ENCODE peak calls at places on chromosomes 2 and 18, in four cellular contexts. P is HepG2, M is WTC11, Z is K562. Y is an unnamed sample.

GRCh38 chr2:127664065-127664894 is 11.1 kb downstream of the LIMS2 start:
- DNase-seq in M (no peak), Z (no peak), P (no peak), Y (no peak)

GRCh38 chr2:168773719-168774521 is 28.5 kb upstream of the NOSTRIN start:
- DNase-seq in P (peak; percentile 71), M (peak; percentile 73), Z (peak; percentile 84), Y (no peak)

GRCh38 chr2:241567776-241568175 is 9.2 kb downstream of the BOK start:
- DNase-seq in P (no peak), M (no peak), Z (no peak), Y (no peak)

GRCh38 chr2:216426938-216427337 is 14.7 kb downstream of the SMARCAL1 start:
- DNase-seq in Z (no peak), M (no peak), P (no peak), Y (no peak)

GRCh38 chr2:235694721-235695601 is 201.1 kb downstream of the AGAP1 start:
- DNase-seq in P (peak; percentile 41), M (no peak), Z (no peak), Y (no peak)

GRCh38 chr2:134122610-134123009 is 131.3 kb upstream of the MGAT5 start:
- DNase-seq in Z (no peak), P (peak; percentile 56), M (no peak), Y (no peak)

GRCh38 chr2:10385501-10385900 is 62.6 kb downstream of the ODC1 start:
- DNase-seq in M (no peak), P (no peak), Z (no peak), Y (no peak)

GRCh38 chr18:37778417-37779165 is 213.0 kb upstream of the CELF4 start:
- DNase-seq in Z (peak; percentile 68), P (peak; percentile 37), M (peak; percentile 93), Y (no peak)

GRCh38 chr2:64837925-64838641 is 151.1 kb upstream of the SLC1A4 start:
- DNase-seq in Z (no peak), M (no peak), P (no peak), Y (no peak)

DNA sequence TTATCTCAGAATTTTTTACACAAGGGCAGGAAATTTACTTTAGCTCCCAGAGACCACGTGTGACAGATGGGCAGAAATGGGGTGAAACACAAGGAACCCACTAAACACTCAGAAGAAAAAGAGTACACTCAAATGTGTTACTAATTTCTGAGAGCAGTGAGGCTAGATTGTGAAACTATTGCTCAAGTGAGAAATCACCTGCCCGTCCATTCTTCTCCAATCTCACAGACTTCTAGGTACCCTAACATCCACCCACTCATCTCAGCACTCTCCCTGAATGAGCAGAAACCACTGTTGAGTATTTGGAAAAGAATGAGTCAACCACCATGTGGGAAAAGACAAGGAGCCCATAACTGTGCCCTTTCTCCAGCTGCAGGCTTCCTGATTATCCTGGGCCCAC is 293.0 kb upstream of the CDH2 start:
- DNase-seq in M (no peak), P (no peak), Z (no peak), Y (no peak)
- TF ChIP-seq ETV6 in M (no peak), P (no peak), Z (no peak), Y (no peak)

GRCh38 chr2:11684894-11685460 is 15.0 kb upstream of the NTSR2 start:
- DNase-seq in M (no peak), Z (no peak), P (no peak), Y (no peak)
- TF ChIP-seq ETV6 in M (no peak), Z (no peak), P (no peak), Y (no peak)

GRCh38 chr2:27811768-27812167 is 40.2 kb downstream of the MRPL33 start:
- DNase-seq in M (no peak), P (no peak), Z (no peak), Y (no peak)
- TF ChIP-seq ETV6 in M (no peak), P (no peak), Z (no peak), Y (no peak)

DNA sequence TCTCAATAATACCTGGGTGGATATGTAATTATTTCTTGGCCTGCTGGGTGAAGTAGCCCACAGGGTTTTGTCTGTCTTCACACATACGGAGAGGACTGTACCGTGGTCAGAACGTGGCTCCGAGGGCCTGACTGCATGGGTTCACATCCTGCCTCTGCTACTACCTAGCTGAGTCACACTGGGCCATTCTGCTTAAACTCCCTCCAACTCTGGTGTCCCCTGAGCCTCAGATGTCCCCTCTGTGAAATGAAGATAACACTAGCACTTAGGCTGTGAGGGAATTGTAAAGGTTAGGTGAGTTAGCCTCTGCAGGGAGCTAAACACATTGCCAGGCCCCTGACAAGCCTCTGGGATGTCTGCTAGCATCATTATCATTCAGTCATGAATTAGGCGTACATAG is 120.1 kb upstream of the NABP1 start:
- DNase-seq in P (no peak), M (no peak), Z (peak; percentile 18), Y (no peak)
- TF ChIP-seq ETV6 in P (no peak), M (no peak), Z (no peak), Y (no peak)

DNA sequence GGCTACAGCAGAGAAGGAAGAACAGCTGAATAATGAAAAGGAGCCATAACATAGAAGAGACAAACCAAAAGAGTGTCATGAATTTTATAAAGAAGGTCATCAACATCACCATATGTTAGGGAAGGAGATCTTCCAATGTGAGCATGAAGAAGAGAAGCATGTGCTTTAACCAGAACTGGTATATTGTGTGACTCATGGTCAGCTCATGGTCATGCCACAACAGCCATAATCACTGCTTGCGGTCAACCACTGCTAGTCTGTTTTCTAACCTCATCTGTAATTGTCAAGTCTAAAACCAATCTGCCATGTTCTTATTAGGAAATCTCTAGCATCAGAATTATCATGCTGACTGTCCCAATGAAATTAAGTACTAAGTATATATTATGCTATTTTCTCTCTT is 204.1 kb upstream of the VRK2 start:
- DNase-seq in M (no peak), Z (no peak), P (no peak), Y (no peak)
- TF ChIP-seq ETV6 in M (no peak), Z (no peak), P (no peak), Y (no peak)

GRCh38 chr18:27599202-27599829 is 414.2 kb upstream of the CHST9 start:
- DNase-seq in M (peak; percentile 68), P (peak; percentile 40), Z (peak; percentile 56), Y (no peak)
- TF ChIP-seq ETV6 in M (no peak), P (no peak), Z (no peak), Y (no peak)

DNA sequence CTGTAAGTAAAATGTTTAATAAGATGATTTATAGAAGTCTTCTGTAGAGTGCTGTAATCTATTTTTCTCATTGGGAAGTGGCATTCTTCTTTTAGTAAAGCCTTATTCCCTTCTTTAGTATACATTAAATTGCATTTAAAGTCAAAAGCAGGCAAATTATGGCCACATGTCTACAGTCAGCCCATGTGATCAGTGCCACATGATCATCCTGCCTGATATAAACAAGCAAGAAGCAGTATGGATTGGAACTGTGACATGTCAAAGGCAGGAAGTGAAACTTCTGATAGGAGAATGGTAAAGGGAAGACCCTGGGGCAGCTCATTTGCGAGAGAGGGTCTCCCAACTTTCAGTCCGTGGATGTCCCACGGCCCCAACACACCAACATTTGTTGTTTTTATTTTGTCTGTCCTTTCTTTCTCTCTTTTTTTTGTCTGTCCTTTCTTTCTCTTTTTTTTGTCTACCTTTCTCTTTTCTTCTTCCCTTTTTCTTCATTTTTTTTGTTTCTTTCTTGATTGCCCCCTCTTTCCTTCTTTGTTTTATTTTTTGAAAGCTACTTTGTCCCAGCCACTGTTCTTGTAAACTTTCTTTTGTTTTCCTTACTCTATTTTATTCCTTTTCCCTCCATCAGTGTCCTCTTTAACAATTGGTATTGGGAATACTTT is 154.9 kb downstream of the DTNA start:
- DNase-seq in P (no peak), M (no peak), Z (no peak), Y (no peak)
- TF ChIP-seq ETV6 in P (no peak), M (no peak), Z (no peak), Y (no peak)

DNA sequence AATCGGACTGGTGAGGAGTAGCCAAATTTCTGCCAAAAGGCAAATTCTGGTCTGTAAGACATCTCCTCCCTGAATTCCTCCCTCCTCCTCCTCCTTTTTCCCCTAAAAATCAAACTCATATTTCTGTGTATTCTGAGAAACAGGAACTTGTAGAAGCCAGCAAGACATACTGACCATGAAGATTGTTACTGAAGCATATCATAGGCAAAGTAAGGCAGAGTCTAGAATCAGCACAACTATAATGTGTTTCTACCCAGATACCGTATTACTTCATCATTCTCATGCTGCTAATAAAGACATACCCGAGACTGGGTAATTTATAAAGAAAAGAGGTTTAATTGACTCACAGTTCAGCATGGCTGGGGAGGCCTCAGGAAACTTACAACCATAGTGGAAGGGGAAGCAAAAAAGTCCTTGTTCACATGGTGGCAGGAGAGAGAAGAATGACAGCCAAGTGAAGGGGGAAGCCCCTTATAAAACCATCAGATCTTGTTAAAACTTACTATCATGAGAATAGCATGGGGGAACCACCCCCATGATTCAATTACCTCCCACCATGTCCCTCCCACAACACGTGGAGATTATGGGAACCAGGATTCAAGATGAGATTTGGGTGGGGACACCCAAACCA is 24.9 kb upstream of the EPC2 start:
- DNase-seq in P (no peak), M (no peak), Z (no peak), Y (no peak)
- TF ChIP-seq ETV6 in P (no peak), M (no peak), Z (no peak), Y (no peak)

GRCh38 chr2:217958889-217959235 is 43.9 kb downstream of the TNS1 start:
- DNase-seq in Z (no peak), M (no peak), P (no peak), Y (no peak)

GRCh38 chr2:217960351-217960750 is 42.4 kb downstream of the TNS1 start:
- DNase-seq in M (no peak), P (no peak), Z (no peak), Y (no peak)

GRCh38 chr2:217959723-217960122 is 43.1 kb downstream of the TNS1 start:
- DNase-seq in P (no peak), M (no peak), Z (no peak), Y (no peak)

GRCh38 chr2:217956895-217957457 is 45.8 kb downstream of the TNS1 start:
- DNase-seq in M (no peak), P (no peak), Z (no peak), Y (no peak)

DNA sequence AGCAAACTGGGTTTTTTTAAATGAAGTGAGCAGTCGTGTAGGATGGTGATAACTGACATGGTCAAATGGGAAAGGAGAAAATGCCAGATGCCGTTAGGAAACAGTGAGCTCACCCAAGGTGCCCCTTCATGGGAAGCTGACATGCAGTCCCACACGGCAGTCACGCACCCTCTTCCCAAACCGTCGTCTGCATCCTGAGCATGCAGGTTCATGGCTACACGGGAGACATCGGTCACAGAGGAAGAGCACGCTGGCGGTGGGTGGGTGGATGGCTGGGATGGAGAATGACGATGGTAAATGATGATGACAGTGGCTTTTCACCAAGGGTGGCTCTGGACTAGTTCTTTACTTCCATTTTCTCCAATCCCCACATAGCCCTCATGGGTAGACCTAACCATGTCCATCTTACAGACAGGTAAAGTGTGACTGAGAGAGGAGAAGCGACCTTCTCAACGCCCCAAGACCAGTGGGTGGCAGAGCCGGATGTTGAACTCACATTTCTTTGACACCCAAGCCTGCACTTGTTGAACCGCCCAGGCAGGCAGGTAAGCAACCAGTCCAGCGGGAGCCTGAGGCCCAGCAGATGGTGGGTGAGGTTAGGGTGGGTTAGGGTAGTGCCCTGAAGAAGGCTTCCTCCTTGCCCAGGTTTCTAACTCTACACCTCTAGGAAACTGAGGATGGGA is 44.4 kb downstream of the TNS1 start:
- DNase-seq in Z (no peak), P (no peak), M (no peak), Y (no peak)
- TF ChIP-seq ETV6 in Z (no peak), P (no peak), M (no peak), Y (no peak)

GRCh38 chr2:146634256-146635068 is 1210.4 kb upstream of the ACVR2A start:
- DNase-seq in M (no peak), P (no peak), Z (no peak), Y (no peak)
- TF ChIP-seq ETV6 in M (no peak), P (no peak), Z (no peak), Y (no peak)